ENCODE peak calls at places on chromosomes 6 and 20, in six cellular contexts. One of them, this sample, is unnamed.

GRCh38 chr20:58892126-58892931 is 39.8 kb downstream of the GNAS start:
- DNase-seq in LoVo: peak; percentile 52
- DNase-seq in HT1080: peak; percentile 62
- DNase-seq in SJSA1: peak; percentile 83
- DNase-seq in aorta: peak; percentile 88
- DNase-seq in ELR: peak; percentile 78
- DNase-seq in this sample: peak; percentile 84

GRCh38 chr6:100948381-100949133 is 67.4 kb upstream of the ASCC3 start:
- DNase-seq in ELR: peak; percentile 2
- DNase-seq in SJSA1: no peak
- DNase-seq in LoVo: peak; percentile 23
- DNase-seq in aorta: no peak
- DNase-seq in HT1080: no peak
- DNase-seq in this sample: no peak

GRCh38 chr6:71489736-71490135 is 201.1 kb downstream of the OGFRL1 start:
- DNase-seq in aorta: peak; percentile 54
- DNase-seq in ELR: peak; percentile 91
- DNase-seq in LoVo: peak; percentile 24
- DNase-seq in HT1080: peak; percentile 93
- DNase-seq in SJSA1: peak; percentile 87
- DNase-seq in this sample: no peak

GRCh38 chr20:63130654-63131577 is 85.0 kb downstream of the YTHDF1 start:
- DNase-seq in ELR: no peak
- DNase-seq in aorta: peak; percentile 30
- DNase-seq in LoVo: no peak
- DNase-seq in HT1080: no peak
- DNase-seq in SJSA1: peak; percentile 32
- DNase-seq in this sample: no peak

GRCh38 chr6:33189164-33189563 is 3.1 kb downstream of the COL11A2 start:
- DNase-seq in LoVo: no peak
- DNase-seq in aorta: peak; percentile 36
- DNase-seq in ELR: no peak
- DNase-seq in SJSA1: no peak
- DNase-seq in HT1080: no peak
- DNase-seq in this sample: no peak

GRCh38 chr20:4855555-4855954 is 133.8 kb downstream of the PRND start:
- DNase-seq in SJSA1: no peak
- DNase-seq in aorta: no peak
- DNase-seq in HT1080: no peak
- DNase-seq in LoVo: no peak
- DNase-seq in ELR: no peak
- DNase-seq in this sample: no peak

GRCh38 chr6:54291146-54291545 is 17.1 kb upstream of the TINAG start:
- DNase-seq in HT1080: peak; percentile 66
- DNase-seq in LoVo: no peak
- DNase-seq in ELR: peak; percentile 73
- DNase-seq in SJSA1: no peak
- DNase-seq in aorta: no peak
- DNase-seq in this sample: no peak

GRCh38 chr6:77010931-77011542 is 452.3 kb downstream of the HTR1B start:
- DNase-seq in LoVo: no peak
- DNase-seq in SJSA1: no peak
- DNase-seq in aorta: no peak
- DNase-seq in ELR: no peak
- DNase-seq in HT1080: no peak
- DNase-seq in this sample: no peak

GRCh38 chr6:160261991-160262718 is 3.5 kb upstream of the SLC22A2 start:
- DNase-seq in ELR: peak; percentile 37
- DNase-seq in SJSA1: no peak
- DNase-seq in aorta: no peak
- DNase-seq in LoVo: no peak
- DNase-seq in HT1080: peak; percentile 24
- DNase-seq in this sample: no peak

GRCh38 chr20:13299401-13299800 is 78.3 kb downstream of the ISM1 start:
- DNase-seq in LoVo: no peak
- DNase-seq in SJSA1: no peak
- DNase-seq in ELR: no peak
- DNase-seq in HT1080: no peak
- DNase-seq in aorta: no peak
- DNase-seq in this sample: no peak

GRCh38 chr20:58787211-58788067 is 63.3 kb downstream of the GNAS-AS1 start:
- DNase-seq in LoVo: no peak
- DNase-seq in HT1080: no peak
- DNase-seq in SJSA1: no peak
- DNase-seq in ELR: no peak
- DNase-seq in aorta: no peak
- DNase-seq in this sample: no peak

GRCh38 chr6:139569561-139569960 is 195.1 kb upstream of the CITED2 start:
- DNase-seq in ELR: peak; percentile 94
- DNase-seq in aorta: no peak
- DNase-seq in HT1080: peak; percentile 79
- DNase-seq in LoVo: no peak
- DNase-seq in SJSA1: no peak
- DNase-seq in this sample: no peak

GRCh38 chr20:2300420-2300819 is 4.6 kb downstream of the TGM3 start:
- DNase-seq in ELR: no peak
- DNase-seq in LoVo: no peak
- DNase-seq in HT1080: no peak
- DNase-seq in aorta: no peak
- DNase-seq in SJSA1: no peak
- DNase-seq in this sample: no peak

GRCh38 chr20:51512645-51513044 is 29.9 kb downstream of the NFATC2 start:
- DNase-seq in SJSA1: no peak
- DNase-seq in HT1080: no peak
- DNase-seq in ELR: no peak
- DNase-seq in LoVo: no peak
- DNase-seq in aorta: no peak
- DNase-seq in this sample: no peak

GRCh38 chr6:55794136-55794812 is 81.1 kb downstream of the BMP5 start:
- DNase-seq in SJSA1: no peak
- DNase-seq in ELR: peak; percentile 75
- DNase-seq in aorta: no peak
- DNase-seq in HT1080: peak; percentile 73
- DNase-seq in LoVo: no peak
- DNase-seq in this sample: no peak

GRCh38 chr6:33344771-33345697 is 27.5 kb upstream of the ZBTB22 start:
- DNase-seq in LoVo: peak; percentile 91
- DNase-seq in SJSA1: peak; percentile 66
- DNase-seq in aorta: peak; percentile 62
- DNase-seq in ELR: peak; percentile 85
- DNase-seq in HT1080: peak; percentile 79
- DNase-seq in this sample: peak; percentile 73

GRCh38 chr6:158050955-158051354 is 69.3 kb downstream of the SYNJ2 start:
- DNase-seq in HT1080: no peak
- DNase-seq in ELR: peak; percentile 51
- DNase-seq in LoVo: no peak
- DNase-seq in SJSA1: no peak
- DNase-seq in aorta: no peak
- DNase-seq in this sample: no peak